ENCODE peak calls at places on chromosomes 1 and 21, in seven cellular contexts. One of them, this sample, is unnamed.

GRCh38 chr21:31382060-31382459 is 38.0 kb upstream of the TIAM1 start:
- ATAC-seq in activated T-cell treated with anti-CD3 and anti-CD28 coated beads, Interleukin-2, amount 50 U/mL, for 4 hours: no peak
- ATAC-seq in central memory CD8-positive, alpha-beta T cell: no peak
- ATAC-seq in activated CD8-positive, alpha-beta memory T cell treated with anti-CD3 and anti-CD28 coated beads, Interleukin-2, amount 10 ng/mL, durations not matched to agents 7 days and 5 days: no peak
- ATAC-seq in Panc1: no peak
- ATAC-seq in right lobe of liver: no peak
- ATAC-seq in IMR-90: no peak
- ATAC-seq in this sample: no peak

GRCh38 chr1:167645625-167646410 is 15.8 kb downstream of the RCSD1 start:
- ATAC-seq in activated CD8-positive, alpha-beta memory T cell treated with anti-CD3 and anti-CD28 coated beads, Interleukin-2, amount 10 ng/mL, durations not matched to agents 7 days and 5 days: no peak
- ATAC-seq in Panc1: no peak
- ATAC-seq in right lobe of liver: no peak
- ATAC-seq in central memory CD8-positive, alpha-beta T cell: no peak
- ATAC-seq in IMR-90: no peak
- ATAC-seq in activated T-cell treated with anti-CD3 and anti-CD28 coated beads, Interleukin-2, amount 50 U/mL, for 4 hours: no peak
- ATAC-seq in this sample: no peak

GRCh38 chr21:34351786-34352241 is 12.0 kb upstream of the KCNE2 start:
- ATAC-seq in Panc1: peak
- ATAC-seq in activated CD8-positive, alpha-beta memory T cell treated with anti-CD3 and anti-CD28 coated beads, Interleukin-2, amount 10 ng/mL, durations not matched to agents 7 days and 5 days: peak
- ATAC-seq in activated T-cell treated with anti-CD3 and anti-CD28 coated beads, Interleukin-2, amount 50 U/mL, for 4 hours: peak
- ATAC-seq in central memory CD8-positive, alpha-beta T cell: no peak
- ATAC-seq in IMR-90: peak
- ATAC-seq in right lobe of liver: peak
- ATAC-seq in this sample: peak

GRCh38 chr1:245718951-245719350 is 564.2 kb downstream of the KIF26B start:
- ATAC-seq in Panc1: no peak
- ATAC-seq in right lobe of liver: no peak
- ATAC-seq in IMR-90: no peak
- ATAC-seq in central memory CD8-positive, alpha-beta T cell: no peak
- ATAC-seq in activated CD8-positive, alpha-beta memory T cell treated with anti-CD3 and anti-CD28 coated beads, Interleukin-2, amount 10 ng/mL, durations not matched to agents 7 days and 5 days: no peak
- ATAC-seq in activated T-cell treated with anti-CD3 and anti-CD28 coated beads, Interleukin-2, amount 50 U/mL, for 4 hours: no peak
- ATAC-seq in this sample: no peak

GRCh38 chr1:75795703-75796193 is 934 bp upstream of the MSH4 start:
- ATAC-seq in activated T-cell treated with anti-CD3 and anti-CD28 coated beads, Interleukin-2, amount 50 U/mL, for 4 hours: peak
- ATAC-seq in right lobe of liver: no peak
- ATAC-seq in activated CD8-positive, alpha-beta memory T cell treated with anti-CD3 and anti-CD28 coated beads, Interleukin-2, amount 10 ng/mL, durations not matched to agents 7 days and 5 days: no peak
- ATAC-seq in Panc1: peak
- ATAC-seq in IMR-90: no peak
- ATAC-seq in central memory CD8-positive, alpha-beta T cell: no peak
- ATAC-seq in this sample: no peak

GRCh38 chr21:35268817-35269216 is 219.7 kb upstream of the RUNX1 start:
- ATAC-seq in activated CD8-positive, alpha-beta memory T cell treated with anti-CD3 and anti-CD28 coated beads, Interleukin-2, amount 10 ng/mL, durations not matched to agents 7 days and 5 days: no peak
- ATAC-seq in IMR-90: no peak
- ATAC-seq in central memory CD8-positive, alpha-beta T cell: no peak
- ATAC-seq in activated T-cell treated with anti-CD3 and anti-CD28 coated beads, Interleukin-2, amount 50 U/mL, for 4 hours: no peak
- ATAC-seq in Panc1: no peak
- ATAC-seq in right lobe of liver: no peak
- ATAC-seq in this sample: no peak

GRCh38 chr1:197868751-197869501 is 33.5 kb upstream of the C1orf53 start:
- ATAC-seq in Panc1: peak
- ATAC-seq in right lobe of liver: peak
- ATAC-seq in IMR-90: peak
- ATAC-seq in activated CD8-positive, alpha-beta memory T cell treated with anti-CD3 and anti-CD28 coated beads, Interleukin-2, amount 10 ng/mL, durations not matched to agents 7 days and 5 days: peak
- ATAC-seq in activated T-cell treated with anti-CD3 and anti-CD28 coated beads, Interleukin-2, amount 50 U/mL, for 4 hours: peak
- ATAC-seq in central memory CD8-positive, alpha-beta T cell: no peak
- ATAC-seq in this sample: peak

GRCh38 chr1:90362163-90362562 is 354.9 kb downstream of the BARHL2 start:
- ATAC-seq in IMR-90: no peak
- ATAC-seq in central memory CD8-positive, alpha-beta T cell: no peak
- ATAC-seq in activated CD8-positive, alpha-beta memory T cell treated with anti-CD3 and anti-CD28 coated beads, Interleukin-2, amount 10 ng/mL, durations not matched to agents 7 days and 5 days: no peak
- ATAC-seq in activated T-cell treated with anti-CD3 and anti-CD28 coated beads, Interleukin-2, amount 50 U/mL, for 4 hours: no peak
- ATAC-seq in right lobe of liver: no peak
- ATAC-seq in Panc1: no peak
- ATAC-seq in this sample: no peak

GRCh38 chr1:26706315-26706714 is 10.5 kb downstream of the ARID1A start:
- ATAC-seq in activated T-cell treated with anti-CD3 and anti-CD28 coated beads, Interleukin-2, amount 50 U/mL, for 4 hours: no peak
- ATAC-seq in central memory CD8-positive, alpha-beta T cell: no peak
- ATAC-seq in IMR-90: peak
- ATAC-seq in Panc1: peak
- ATAC-seq in right lobe of liver: peak
- ATAC-seq in activated CD8-positive, alpha-beta memory T cell treated with anti-CD3 and anti-CD28 coated beads, Interleukin-2, amount 10 ng/mL, durations not matched to agents 7 days and 5 days: no peak
- ATAC-seq in this sample: no peak

GRCh38 chr1:162633327-162633762 is 1.1 kb downstream of the DDR2 start:
- ATAC-seq in activated CD8-positive, alpha-beta memory T cell treated with anti-CD3 and anti-CD28 coated beads, Interleukin-2, amount 10 ng/mL, durations not matched to agents 7 days and 5 days: no peak
- ATAC-seq in right lobe of liver: peak
- ATAC-seq in Panc1: no peak
- ATAC-seq in activated T-cell treated with anti-CD3 and anti-CD28 coated beads, Interleukin-2, amount 50 U/mL, for 4 hours: no peak
- ATAC-seq in IMR-90: peak
- ATAC-seq in central memory CD8-positive, alpha-beta T cell: no peak
- ATAC-seq in this sample: no peak

This sample was measured in esophagus mucosa.